ENCODE peak calls at places on chromosomes 3 and 15, in four cellular contexts. One of them, this sample, is unnamed.

GRCh38 chr3:124873241-124873640 is 13.9 kb downstream of the ITGB5 start:
- DNase-seq in RWPE2: no peak
- DNase-seq in fibroblast of pulmonary artery: no peak
- DNase-seq in CD4-positive, alpha-beta T cell: no peak
- DNase-seq in this sample: no peak

GRCh38 chr3:87109431-87109830 is 117.7 kb upstream of the CHMP2B start:
- DNase-seq in RWPE2: no peak
- DNase-seq in CD4-positive, alpha-beta T cell: no peak
- DNase-seq in fibroblast of pulmonary artery: no peak
- DNase-seq in this sample: no peak

GRCh38 chr15:69762373-69763148 is 309.9 kb downstream of the RPLP1 start:
- DNase-seq in RWPE2: no peak
- DNase-seq in fibroblast of pulmonary artery: peak
- DNase-seq in CD4-positive, alpha-beta T cell: no peak
- DNase-seq in this sample: no peak

GRCh38 chr3:6438031-6438430 is 422.9 kb upstream of the GRM7 start:
- DNase-seq in fibroblast of pulmonary artery: no peak
- DNase-seq in CD4-positive, alpha-beta T cell: no peak
- DNase-seq in RWPE2: no peak
- DNase-seq in this sample: no peak

GRCh38 chr15:39232512-39232911 is 348.4 kb upstream of the THBS1 start:
- DNase-seq in RWPE2: peak
- DNase-seq in CD4-positive, alpha-beta T cell: no peak
- DNase-seq in fibroblast of pulmonary artery: peak
- DNase-seq in this sample: peak

GRCh38 chr15:39596358-39597051 is 15.6 kb downstream of the THBS1 start:
- DNase-seq in RWPE2: no peak
- DNase-seq in CD4-positive, alpha-beta T cell: no peak
- DNase-seq in fibroblast of pulmonary artery: peak
- DNase-seq in this sample: no peak

GRCh38 chr3:141383555-141384129 is 15.3 kb downstream of the ZBTB38 start:
- DNase-seq in CD4-positive, alpha-beta T cell: no peak
- DNase-seq in RWPE2: no peak
- DNase-seq in fibroblast of pulmonary artery: no peak
- DNase-seq in this sample: no peak

GRCh38 chr3:59818-60217 is 136.7 kb upstream of the CHL1 start:
- DNase-seq in RWPE2: no peak
- DNase-seq in fibroblast of pulmonary artery: no peak
- DNase-seq in CD4-positive, alpha-beta T cell: no peak
- DNase-seq in this sample: no peak

GRCh38 chr3:48202691-48203090 is 14.5 kb upstream of the CDC25A start:
- DNase-seq in RWPE2: no peak
- DNase-seq in fibroblast of pulmonary artery: no peak
- DNase-seq in CD4-positive, alpha-beta T cell: no peak
- DNase-seq in this sample: no peak

GRCh38 chr3:32815812-32816438 is 1.9 kb upstream of the TRIM71 start:
- DNase-seq in CD4-positive, alpha-beta T cell: no peak
- DNase-seq in RWPE2: no peak
- DNase-seq in fibroblast of pulmonary artery: no peak
- DNase-seq in this sample: no peak

GRCh38 chr3:149599236-149599635 is 58.6 kb downstream of the WWTR1 start:
- DNase-seq in CD4-positive, alpha-beta T cell: no peak
- DNase-seq in RWPE2: no peak
- DNase-seq in fibroblast of pulmonary artery: peak
- DNase-seq in this sample: no peak

GRCh38 chr3:76554717-76555116 is 485.2 kb upstream of the ROBO2 start:
- DNase-seq in RWPE2: no peak
- DNase-seq in fibroblast of pulmonary artery: peak
- DNase-seq in CD4-positive, alpha-beta T cell: no peak
- DNase-seq in this sample: no peak

GRCh38 chr15:83207622-83208356 is at the start of gene HDGFL3:
- DNase-seq in RWPE2: peak
- DNase-seq in fibroblast of pulmonary artery: peak
- DNase-seq in CD4-positive, alpha-beta T cell: no peak
- DNase-seq in this sample: no peak

GRCh38 chr15:73620078-73620477 is 13.1 kb downstream of the NPTN start:
- DNase-seq in CD4-positive, alpha-beta T cell: no peak
- DNase-seq in RWPE2: no peak
- DNase-seq in fibroblast of pulmonary artery: no peak
- DNase-seq in this sample: no peak

GRCh38 chr3:118089563-118089962 is 945.1 kb downstream of the IGSF11 start:
- DNase-seq in RWPE2: peak
- DNase-seq in CD4-positive, alpha-beta T cell: no peak
- DNase-seq in fibroblast of pulmonary artery: no peak
- DNase-seq in this sample: no peak

GRCh38 chr15:41967506-41968206 is 4.7 kb downstream of the EHD4 start:
- DNase-seq in fibroblast of pulmonary artery: peak
- DNase-seq in RWPE2: no peak
- DNase-seq in CD4-positive, alpha-beta T cell: no peak
- DNase-seq in this sample: no peak

GRCh38 chr3:112445839-112446238 is 53.4 kb downstream of the BTLA start:
- DNase-seq in CD4-positive, alpha-beta T cell: no peak
- DNase-seq in fibroblast of pulmonary artery: peak
- DNase-seq in RWPE2: no peak
- DNase-seq in this sample: no peak

GRCh38 chr3:81218023-81218422 is 543.4 kb downstream of the GBE1 start:
- DNase-seq in RWPE2: no peak
- DNase-seq in CD4-positive, alpha-beta T cell: no peak
- DNase-seq in fibroblast of pulmonary artery: peak
- DNase-seq in this sample: peak

GRCh38 chr15:70017025-70017424 is 80.7 kb downstream of the TLE3 start:
- DNase-seq in RWPE2: peak
- DNase-seq in fibroblast of pulmonary artery: no peak
- DNase-seq in CD4-positive, alpha-beta T cell: no peak
- DNase-seq in this sample: no peak

GRCh38 chr3:59502806-59503205 is 453.0 kb upstream of the CFAP20DC start:
- DNase-seq in fibroblast of pulmonary artery: peak
- DNase-seq in RWPE2: no peak
- DNase-seq in CD4-positive, alpha-beta T cell: peak
- DNase-seq in this sample: no peak

GRCh38 chr15:94164202-94164807 is 67.1 kb upstream of the MCTP2 start:
- DNase-seq in fibroblast of pulmonary artery: peak
- DNase-seq in CD4-positive, alpha-beta T cell: peak
- DNase-seq in RWPE2: no peak
- DNase-seq in this sample: no peak

GRCh38 chr15:48486228-48486627 is 155.0 kb downstream of the DUT start:
- DNase-seq in RWPE2: no peak
- DNase-seq in CD4-positive, alpha-beta T cell: no peak
- DNase-seq in fibroblast of pulmonary artery: no peak
- DNase-seq in this sample: no peak

GRCh38 chr3:141231923-141232861 is 567 bp downstream of the PXYLP1 start:
- DNase-seq in RWPE2: no peak
- DNase-seq in CD4-positive, alpha-beta T cell: no peak
- DNase-seq in fibroblast of pulmonary artery: no peak
- DNase-seq in this sample: no peak

GRCh38 chr3:21729888-21730459 is 21.0 kb downstream of the ZNF385D start:
- DNase-seq in fibroblast of pulmonary artery: peak
- DNase-seq in CD4-positive, alpha-beta T cell: no peak
- DNase-seq in RWPE2: no peak
- DNase-seq in this sample: no peak

GRCh38 chr15:91970142-91970541 is 116.6 kb downstream of the SLCO3A1 start:
- DNase-seq in fibroblast of pulmonary artery: peak
- DNase-seq in RWPE2: no peak
- DNase-seq in CD4-positive, alpha-beta T cell: no peak
- DNase-seq in this sample: no peak

GRCh38 chr15:91966181-91966552 is 112.7 kb downstream of the SLCO3A1 start:
- DNase-seq in CD4-positive, alpha-beta T cell: no peak
- DNase-seq in RWPE2: no peak
- DNase-seq in fibroblast of pulmonary artery: no peak
- DNase-seq in this sample: no peak

GRCh38 chr15:91965501-91966180 is 112.1 kb downstream of the SLCO3A1 start:
- DNase-seq in CD4-positive, alpha-beta T cell: no peak
- DNase-seq in fibroblast of pulmonary artery: peak
- DNase-seq in RWPE2: peak
- DNase-seq in this sample: peak

GRCh38 chr15:91967935-91968605 is 114.6 kb downstream of the SLCO3A1 start:
- DNase-seq in fibroblast of pulmonary artery: no peak
- DNase-seq in RWPE2: no peak
- DNase-seq in CD4-positive, alpha-beta T cell: no peak
- DNase-seq in this sample: peak

DNA sequence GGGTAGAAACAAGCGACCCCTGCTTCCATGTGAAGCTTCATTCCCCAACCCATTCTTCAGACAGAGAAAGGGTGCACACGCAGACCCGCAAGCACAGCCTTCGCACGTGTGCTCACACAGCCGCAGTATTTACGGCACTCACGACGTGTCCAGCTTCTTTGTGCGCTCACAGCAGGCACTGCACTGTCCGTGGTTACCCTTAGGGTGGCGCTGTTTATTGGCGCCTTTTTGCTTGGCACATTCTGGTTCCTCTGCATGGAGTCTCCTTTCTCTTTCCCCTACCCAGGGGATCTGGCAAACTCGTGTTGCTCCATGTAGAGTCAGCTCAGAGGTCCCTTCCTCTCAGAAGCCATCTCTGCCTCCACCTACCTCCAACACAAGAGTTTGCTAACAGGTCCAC is 115.1 kb downstream of the SLCO3A1 start:
- DNase-seq in RWPE2: no peak
- DNase-seq in CD4-positive, alpha-beta T cell: no peak
- DNase-seq in fibroblast of pulmonary artery: no peak
- DNase-seq in this sample: no peak
- TF ChIP-seq CTCF in RWPE2: peak
- TF ChIP-seq CTCF in CD4-positive, alpha-beta T cell: no peak
- TF ChIP-seq CTCF in fibroblast of pulmonary artery: no peak
- TF ChIP-seq CTCF in this sample: peak

GRCh38 chr3:54827766-54828165 is 100.1 kb downstream of the LRTM1 start:
- DNase-seq in fibroblast of pulmonary artery: no peak
- DNase-seq in CD4-positive, alpha-beta T cell: no peak
- DNase-seq in RWPE2: no peak
- DNase-seq in this sample: no peak

GRCh38 chr3:54826255-54826691 is 101.6 kb downstream of the LRTM1 start:
- DNase-seq in RWPE2: no peak
- DNase-seq in CD4-positive, alpha-beta T cell: no peak
- DNase-seq in fibroblast of pulmonary artery: no peak
- DNase-seq in this sample: no peak

GRCh38 chr3:54827056-54827687 is 100.7 kb downstream of the LRTM1 start:
- DNase-seq in fibroblast of pulmonary artery: no peak
- DNase-seq in RWPE2: no peak
- DNase-seq in CD4-positive, alpha-beta T cell: no peak
- DNase-seq in this sample: no peak

GRCh38 chr3:54831091-54831490 is 96.8 kb downstream of the LRTM1 start:
- DNase-seq in RWPE2: no peak
- DNase-seq in fibroblast of pulmonary artery: no peak
- DNase-seq in CD4-positive, alpha-beta T cell: no peak
- DNase-seq in this sample: no peak

DNA sequence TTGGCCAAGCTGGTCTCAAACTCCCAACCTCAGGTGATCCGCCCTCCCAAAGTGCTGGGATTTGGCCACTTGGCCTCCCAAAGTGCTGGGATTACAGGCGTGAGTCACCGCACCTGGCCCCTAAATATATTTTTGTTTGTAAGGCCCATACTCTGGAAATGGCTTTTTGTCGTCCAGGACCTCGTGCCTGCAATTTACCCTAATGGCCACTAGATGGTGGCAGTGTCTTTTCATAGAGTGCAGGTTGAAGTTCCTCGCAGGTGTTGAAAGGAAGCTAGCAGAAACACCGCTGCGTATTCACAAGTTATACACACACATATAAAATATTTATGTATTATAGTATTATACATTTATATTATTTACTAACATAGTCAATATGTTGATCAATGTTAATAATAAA is 97.2 kb downstream of the LRTM1 start:
- DNase-seq in fibroblast of pulmonary artery: peak
- DNase-seq in CD4-positive, alpha-beta T cell: no peak
- DNase-seq in RWPE2: no peak
- DNase-seq in this sample: no peak
- TF ChIP-seq CTCF in fibroblast of pulmonary artery: peak
- TF ChIP-seq CTCF in CD4-positive, alpha-beta T cell: peak
- TF ChIP-seq CTCF in RWPE2: peak
- TF ChIP-seq CTCF in this sample: peak

GRCh38 chr15:60936186-60936585 is 292.9 kb downstream of the RORA start:
- DNase-seq in fibroblast of pulmonary artery: no peak
- DNase-seq in RWPE2: no peak
- DNase-seq in CD4-positive, alpha-beta T cell: no peak
- DNase-seq in this sample: no peak

GRCh38 chr15:60928987-60929386 is 300.1 kb downstream of the RORA start:
- DNase-seq in RWPE2: no peak
- DNase-seq in fibroblast of pulmonary artery: no peak
- DNase-seq in CD4-positive, alpha-beta T cell: no peak
- DNase-seq in this sample: no peak

GRCh38 chr15:60933914-60934885 is 294.9 kb downstream of the RORA start:
- DNase-seq in RWPE2: no peak
- DNase-seq in CD4-positive, alpha-beta T cell: no peak
- DNase-seq in fibroblast of pulmonary artery: no peak
- DNase-seq in this sample: no peak

GRCh38 chr15:60935130-60935529 is 294.0 kb downstream of the RORA start:
- DNase-seq in RWPE2: no peak
- DNase-seq in fibroblast of pulmonary artery: no peak
- DNase-seq in CD4-positive, alpha-beta T cell: no peak
- DNase-seq in this sample: no peak

GRCh38 chr15:60932051-60932915 is 296.8 kb downstream of the RORA start:
- DNase-seq in RWPE2: peak
- DNase-seq in fibroblast of pulmonary artery: peak
- DNase-seq in CD4-positive, alpha-beta T cell: peak
- DNase-seq in this sample: peak
- TF ChIP-seq CTCF in RWPE2: peak
- TF ChIP-seq CTCF in fibroblast of pulmonary artery: no peak
- TF ChIP-seq CTCF in CD4-positive, alpha-beta T cell: no peak
- TF ChIP-seq CTCF in this sample: peak

DNA sequence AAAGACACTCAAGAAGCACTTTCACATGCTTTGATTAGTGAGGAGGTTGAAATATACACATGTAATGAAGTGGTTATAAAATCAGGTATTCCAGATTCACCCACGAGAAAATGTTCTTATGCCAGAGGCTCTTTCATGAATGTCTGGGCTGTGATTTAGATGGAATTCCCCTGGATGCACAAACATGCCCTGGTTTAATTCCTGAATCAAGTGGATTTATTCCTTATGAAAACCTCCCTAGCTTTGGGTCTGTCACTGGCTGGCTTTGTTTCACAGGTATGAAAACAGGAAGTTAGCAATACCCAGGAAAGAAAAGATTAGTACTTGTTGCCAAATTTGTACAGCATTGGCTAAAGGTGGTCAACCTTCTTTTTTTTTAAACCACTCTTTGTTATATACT is 1123.0 kb downstream of the ROBO1 start:
- DNase-seq in fibroblast of pulmonary artery: no peak
- DNase-seq in RWPE2: no peak
- DNase-seq in CD4-positive, alpha-beta T cell: no peak
- DNase-seq in this sample: peak
- TF ChIP-seq CTCF in fibroblast of pulmonary artery: no peak
- TF ChIP-seq CTCF in RWPE2: no peak
- TF ChIP-seq CTCF in CD4-positive, alpha-beta T cell: no peak
- TF ChIP-seq CTCF in this sample: no peak

GRCh38 chr15:34620122-34620521 is 36.7 kb upstream of the GOLGA8B start:
- DNase-seq in CD4-positive, alpha-beta T cell: no peak
- DNase-seq in RWPE2: no peak
- DNase-seq in fibroblast of pulmonary artery: no peak
- DNase-seq in this sample: no peak
- TF ChIP-seq CTCF in CD4-positive, alpha-beta T cell: no peak
- TF ChIP-seq CTCF in RWPE2: no peak
- TF ChIP-seq CTCF in fibroblast of pulmonary artery: no peak
- TF ChIP-seq CTCF in this sample: no peak

GRCh38 chr3:194006102-194006501 is 129.8 kb upstream of the HES1 start:
- DNase-seq in fibroblast of pulmonary artery: no peak
- DNase-seq in CD4-positive, alpha-beta T cell: no peak
- DNase-seq in RWPE2: no peak
- DNase-seq in this sample: no peak
- TF ChIP-seq CTCF in fibroblast of pulmonary artery: no peak
- TF ChIP-seq CTCF in CD4-positive, alpha-beta T cell: no peak
- TF ChIP-seq CTCF in RWPE2: no peak
- TF ChIP-seq CTCF in this sample: no peak

GRCh38 chr3:146432066-146432465 is 37.3 kb downstream of the PLSCR2 start:
- DNase-seq in fibroblast of pulmonary artery: no peak
- DNase-seq in CD4-positive, alpha-beta T cell: no peak
- DNase-seq in RWPE2: no peak
- DNase-seq in this sample: no peak

GRCh38 chr3:146431240-146431639 is 38.1 kb downstream of the PLSCR2 start:
- DNase-seq in RWPE2: no peak
- DNase-seq in fibroblast of pulmonary artery: peak
- DNase-seq in CD4-positive, alpha-beta T cell: no peak
- DNase-seq in this sample: no peak
- TF ChIP-seq CTCF in RWPE2: no peak
- TF ChIP-seq CTCF in fibroblast of pulmonary artery: no peak
- TF ChIP-seq CTCF in CD4-positive, alpha-beta T cell: no peak
- TF ChIP-seq CTCF in this sample: no peak

This sample was measured in epithelial cell of proximal tubule.